ENCODE peak calls at places on chromosomes 12 and 14, in nine cellular contexts. H is adrenal gland, P is RWPE1, U is body of pancreas, N is psoas muscle, K is uterus, R is hepatocyte, L is fibroblast of pulmonary artery, W is OCI-LY7. F is an unnamed sample.

GRCh38 chr12:121165316-121165715 is 32.6 kb downstream of the P2RX7 start:
- DNase-seq in H (no peak), P (no peak), U (peak), N (no peak), K (no peak), R (no peak), L (peak), W (no peak), F (no peak)

GRCh38 chr12:132078190-132078589 is 65.9 kb downstream of the DDX51 start:
- DNase-seq in H (no peak), P (peak), U (no peak), N (no peak), K (peak), R (no peak), L (peak), W (no peak), F (no peak)

GRCh38 chr12:118120579-118121363 is 15.2 kb upstream of the PEBP1 start:
- DNase-seq in H (peak), P (peak), U (peak), N (peak), K (peak), R (peak), L (peak), W (peak), F (peak)

GRCh38 chr14:81625343-81625742 is 91.7 kb upstream of the SEL1L start:
- DNase-seq in H (no peak), P (peak), U (no peak), N (no peak), K (no peak), R (peak), L (peak), W (peak), F (no peak)

GRCh38 chr12:5293773-5294172 is 138.1 kb upstream of the NTF3 start:
- DNase-seq in H (no peak), P (no peak), U (no peak), N (no peak), K (no peak), R (no peak), L (no peak), W (no peak), F (no peak)

GRCh38 chr12:47747115-47747514 is 11.6 kb downstream of the RAPGEF3 start:
- DNase-seq in H (no peak), P (no peak), U (no peak), N (no peak), K (no peak), R (no peak), L (no peak), W (peak), F (no peak)

GRCh38 chr12:42129595-42130204 is 15.0 kb downstream of the GXYLT1 start:
- DNase-seq in H (peak), P (peak), U (peak), N (no peak), K (no peak), R (peak), L (peak), W (peak), F (peak)

GRCh38 chr12:123445388-123446344 is 9.2 kb upstream of the RILPL2 start:
- DNase-seq in H (no peak), P (no peak), U (no peak), N (no peak), K (peak), R (peak), L (peak), W (no peak), F (no peak)

GRCh38 chr14:47022721-47023120 is 371.1 kb upstream of the RPL10L start:
- DNase-seq in H (no peak), P (no peak), U (no peak), N (no peak), K (no peak), R (no peak), L (no peak), W (no peak), F (no peak)

GRCh38 chr12:76020281-76020680 is 11.3 kb downstream of the PHLDA1 start:
- DNase-seq in H (no peak), P (peak), U (no peak), N (peak), K (no peak), R (no peak), L (peak), W (no peak), F (no peak)

GRCh38 chr12:8554451-8555195 is 13.9 kb upstream of the CLEC4E start:
- DNase-seq in H (no peak), P (peak), U (no peak), N (no peak), K (no peak), R (peak), L (peak), W (no peak), F (no peak)

GRCh38 chr12:3022961-3023360 is 54.2 kb upstream of the TSPAN9 start:
- DNase-seq in H (no peak), P (no peak), U (no peak), N (no peak), K (no peak), R (no peak), L (no peak), W (no peak), F (no peak)

GRCh38 chr12:11731455-11731854 is 82.0 kb downstream of the ETV6 start:
- DNase-seq in H (no peak), P (peak), U (no peak), N (no peak), K (no peak), R (no peak), L (peak), W (no peak), F (no peak)

GRCh38 chr14:69001375-69001774 is 22.3 kb upstream of the ACTN1 start:
- DNase-seq in H (no peak), P (no peak), U (no peak), N (no peak), K (no peak), R (no peak), L (no peak), W (no peak), F (no peak)

GRCh38 chr14:77141592-77142288 is at the start of gene ZDHHC22:
- DNase-seq in H (no peak), P (no peak), U (no peak), N (no peak), K (no peak), R (no peak), L (no peak), W (no peak), F (no peak)

GRCh38 chr12:114213055-114213561 is 192.8 kb downstream of the TBX5 start:
- DNase-seq in H (no peak), P (no peak), U (no peak), N (no peak), K (no peak), R (no peak), L (no peak), W (no peak), F (no peak)

GRCh38 chr14:50954811-50955372 is 10.6 kb upstream of the PYGL start:
- DNase-seq in H (no peak), P (peak), U (no peak), N (no peak), K (no peak), R (peak), L (peak), W (peak), F (no peak)

GRCh38 chr14:77641534-77642341 is 25.3 kb upstream of the SPTLC2 start:
- DNase-seq in H (peak), P (peak), U (peak), N (peak), K (peak), R (no peak), L (peak), W (no peak), F (peak)

GRCh38 chr12:33654313-33654712 is 214.7 kb upstream of the SYT10 start:
- DNase-seq in H (no peak), P (no peak), U (no peak), N (no peak), K (no peak), R (no peak), L (no peak), W (no peak), F (no peak)

GRCh38 chr12:127984386-127985055 is 282.4 kb upstream of the TMEM132C start:
- DNase-seq in H (no peak), P (no peak), U (no peak), N (no peak), K (no peak), R (no peak), L (peak), W (no peak), F (no peak)

GRCh38 chr14:101862711-101863110 is 101.2 kb downstream of the PPP2R5C start:
- DNase-seq in H (peak), P (no peak), U (no peak), N (no peak), K (no peak), R (no peak), L (no peak), W (no peak), F (no peak)

GRCh38 chr14:99561827-99562226 is 42.2 kb downstream of the CCDC85C start:
- DNase-seq in H (no peak), P (no peak), U (peak), N (no peak), K (no peak), R (no peak), L (no peak), W (no peak), F (no peak)

GRCh38 chr14:99563749-99564129 is 40.3 kb downstream of the CCDC85C start:
- DNase-seq in H (no peak), P (no peak), U (no peak), N (no peak), K (no peak), R (no peak), L (no peak), W (no peak), F (no peak)

GRCh38 chr14:99564903-99565259 is 39.1 kb downstream of the CCDC85C start:
- DNase-seq in H (no peak), P (no peak), U (no peak), N (no peak), K (no peak), R (no peak), L (no peak), W (no peak), F (no peak)

GRCh38 chr14:99564256-99564902 is 39.6 kb downstream of the CCDC85C start:
- DNase-seq in H (peak), P (no peak), U (peak), N (no peak), K (peak), R (peak), L (peak), W (no peak), F (peak)

DNA sequence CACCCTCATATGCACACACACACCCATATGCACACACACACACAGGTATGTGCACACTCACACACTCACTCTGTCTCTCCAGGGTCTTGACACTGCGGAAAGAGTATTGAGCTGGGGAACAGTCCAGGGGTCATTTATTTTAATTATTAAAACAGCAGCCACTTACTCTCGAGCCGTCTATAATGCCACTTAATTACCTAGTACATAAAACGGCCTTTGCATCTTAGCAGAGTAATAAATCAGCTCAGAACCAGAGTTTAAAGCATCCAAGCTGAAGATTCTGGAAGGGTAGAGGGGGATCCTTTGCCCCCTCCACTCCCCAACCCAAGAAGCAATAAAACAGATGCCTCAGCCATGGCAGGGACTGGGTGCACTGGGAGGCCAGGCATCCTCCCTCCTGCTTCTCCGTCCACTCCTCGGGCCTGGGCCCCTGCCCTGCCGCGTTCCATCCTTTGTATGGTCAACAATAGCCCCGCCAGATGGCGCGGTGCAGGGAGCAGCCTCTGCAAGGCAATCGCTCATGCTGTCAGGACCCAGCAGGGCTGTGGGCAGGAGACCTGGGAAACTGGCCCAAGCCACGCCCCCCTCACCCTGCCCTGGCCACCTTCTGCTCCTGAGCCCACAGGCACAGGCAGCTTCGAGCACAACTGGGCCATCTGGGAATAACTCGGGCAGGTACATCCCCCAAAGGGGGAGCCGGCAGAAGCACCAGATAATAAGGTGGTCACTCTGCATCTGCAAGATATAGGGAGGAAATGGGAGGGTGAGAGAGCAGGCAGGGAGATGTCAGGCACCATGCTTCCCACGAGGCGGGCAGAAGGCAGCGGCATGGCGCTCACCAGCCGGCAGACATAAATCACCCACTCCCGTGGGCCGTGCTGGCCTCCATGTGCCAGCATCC is 40.9 kb downstream of the CCDC85C start:
- DNase-seq in H (peak), P (peak), U (peak), N (peak), K (peak), R (peak), L (peak), W (no peak), F (peak)
- TF ChIP-seq CTCF in H (peak), P (no peak), U (peak), N (peak), K (peak), R (peak), L (peak), W (no peak), F (no peak)

GRCh38 chr12:51678086-51678724 is 87.2 kb downstream of the SCN8A start:
- DNase-seq in H (peak), P (peak), U (peak), N (no peak), K (no peak), R (peak), L (peak), W (peak), F (peak)
- TF ChIP-seq CTCF in H (peak), P (peak), U (peak), N (peak), K (no peak), R (peak), L (peak), W (peak), F (peak)

DNA sequence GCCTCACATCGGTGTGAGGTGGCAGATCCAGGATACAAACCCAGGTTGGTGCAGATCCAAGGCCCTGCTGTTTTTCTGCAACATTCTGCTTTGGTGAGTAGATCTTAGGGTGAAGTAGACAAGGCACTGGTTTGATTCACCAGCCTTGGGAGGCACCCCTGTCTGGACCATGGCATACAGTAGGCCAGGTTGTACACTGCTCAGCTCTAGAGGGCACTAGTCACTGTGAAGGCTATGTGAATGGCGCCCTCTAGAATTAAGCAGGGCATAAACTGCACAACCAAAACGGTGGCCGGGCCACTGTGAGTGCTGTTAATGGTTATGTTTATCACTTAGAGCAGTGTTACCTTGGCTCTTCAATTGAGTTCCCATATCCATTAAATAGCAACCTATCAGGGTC is 280.6 kb upstream of the PWP1 start:
- DNase-seq in H (no peak), P (peak), U (no peak), N (no peak), K (no peak), R (peak), L (peak), W (peak), F (peak)
- TF ChIP-seq CTCF in H (no peak), P (no peak), U (peak), N (no peak), K (no peak), R (peak), L (peak), W (peak), F (peak)

DNA sequence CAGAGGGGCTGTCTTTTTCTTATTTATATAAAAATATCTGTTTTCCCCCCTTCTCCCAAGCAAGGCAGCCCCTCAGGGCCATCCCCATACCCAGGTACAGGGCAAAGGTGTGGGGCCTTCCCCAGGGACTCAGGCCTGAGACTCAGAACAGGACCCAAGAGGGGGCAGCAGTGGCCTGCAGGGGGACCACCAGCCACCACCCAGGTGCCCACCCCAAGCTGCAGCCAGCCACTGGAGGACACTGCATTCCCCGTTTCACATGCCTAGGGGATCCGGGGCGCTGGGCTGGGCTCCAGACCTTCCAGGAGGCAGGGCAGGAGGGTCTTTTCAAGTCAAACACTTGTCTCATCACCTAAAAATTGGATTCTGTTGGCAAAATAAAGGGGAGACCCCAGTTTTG is 83.3 kb downstream of the SCARB1 start:
- DNase-seq in H (no peak), P (no peak), U (no peak), N (no peak), K (no peak), R (no peak), L (no peak), W (no peak), F (no peak)
- TF ChIP-seq CTCF in H (no peak), P (no peak), U (no peak), N (no peak), K (no peak), R (no peak), L (no peak), W (no peak), F (no peak)

GRCh38 chr12:95582230-95583058 is 31.2 kb upstream of the USP44 start:
- DNase-seq in H (no peak), P (peak), U (no peak), N (no peak), K (no peak), R (peak), L (peak), W (peak), F (no peak)
- TF ChIP-seq CTCF in H (peak), P (peak), U (peak), N (peak), K (peak), R (peak), L (peak), W (peak), F (no peak)